ENCODE peak calls at places on chromosomes 6 and 20, in eight cellular contexts. Z is HCT116, W is GM12878, R is endothelial cell of umbilical vein, E is HepG2, S is H1, H is K562, Y is SK-N-MC. M is an unnamed sample.

GRCh38 chr6:63690210-63690609 is 54.6 kb downstream of the PHF3 start:
- DNase-seq in S (no peak), Y (no peak), W (no peak), Z (no peak), H (no peak), E (no peak), R (peak), M (no peak)

GRCh38 chr20:39767352-39767751 is 805.2 kb downstream of the DHX35 start:
- DNase-seq in S (no peak), W (no peak), Z (no peak), H (no peak), Y (no peak), R (no peak), E (no peak), M (no peak)

GRCh38 chr6:122200441-122200840 is 199.0 kb upstream of the HSF2 start:
- DNase-seq in Z (no peak), R (no peak), Y (no peak), H (no peak), E (no peak), S (no peak), W (no peak), M (no peak)

GRCh38 chr6:118985123-118985830 is 50.3 kb upstream of the MCM9 start:
- DNase-seq in Y (no peak), E (no peak), R (no peak), Z (no peak), H (no peak), W (no peak), S (no peak), M (no peak)

GRCh38 chr6:28769626-28770402 is 154.0 kb downstream of the TRIM27 start:
- DNase-seq in W (no peak), S (no peak), R (no peak), H (peak), Y (no peak), Z (no peak), E (no peak), M (peak)

GRCh38 chr6:128357391-128358110 is 162.8 kb downstream of the PTPRK start:
- DNase-seq in R (no peak), Z (no peak), E (no peak), S (no peak), Y (no peak), W (no peak), H (no peak), M (no peak)

GRCh38 chr20:59777321-59777705 is 156.1 kb downstream of the SYCP2 start:
- DNase-seq in H (no peak), W (no peak), S (no peak), R (no peak), Z (no peak), Y (no peak), E (no peak), M (no peak)

GRCh38 chr6:31617010-31617409 is 2.0 kb downstream of the AIF1 start:
- DNase-seq in H (no peak), E (no peak), Y (no peak), Z (no peak), W (no peak), S (no peak), R (no peak), M (no peak)

GRCh38 chr6:123062645-123063044 is 66.6 kb downstream of the CLVS2 start:
- DNase-seq in R (no peak), E (no peak), S (no peak), W (no peak), Y (no peak), H (no peak), Z (no peak), M (peak)

GRCh38 chr20:24736131-24736843 is 212.8 kb upstream of the CST7 start:
- DNase-seq in E (no peak), H (no peak), R (no peak), Z (no peak), S (no peak), W (no peak), Y (no peak), M (no peak)

GRCh38 chr6:151288711-151289398 is 49.1 kb downstream of the AKAP12 start:
- DNase-seq in H (no peak), Z (no peak), E (no peak), Y (no peak), W (no peak), S (no peak), R (no peak), M (no peak)

GRCh38 chr6:23584134-23584763 is 541.8 kb upstream of the NRSN1 start:
- DNase-seq in Z (no peak), Y (peak), E (peak), H (no peak), R (no peak), S (no peak), W (no peak), M (no peak)

GRCh38 chr6:54264581-54265272 is 43.5 kb upstream of the TINAG start:
- DNase-seq in Z (no peak), Y (no peak), R (peak), E (no peak), H (no peak), W (no peak), S (no peak), M (no peak)

GRCh38 chr6:36380166-36380565 is 7.3 kb downstream of the ETV7 start:
- DNase-seq in E (no peak), S (no peak), R (no peak), Y (no peak), Z (no peak), H (no peak), W (no peak), M (no peak)

GRCh38 chr6:167573461-167574215 is 248.8 kb downstream of the TTLL2 start:
- DNase-seq in H (no peak), W (no peak), Z (no peak), S (no peak), R (no peak), E (no peak), Y (no peak), M (no peak)

GRCh38 chr6:123117145-123117908 is 121.3 kb downstream of the CLVS2 start:
- DNase-seq in Z (no peak), E (no peak), S (no peak), Y (no peak), W (no peak), H (no peak), R (no peak), M (no peak)

DNA sequence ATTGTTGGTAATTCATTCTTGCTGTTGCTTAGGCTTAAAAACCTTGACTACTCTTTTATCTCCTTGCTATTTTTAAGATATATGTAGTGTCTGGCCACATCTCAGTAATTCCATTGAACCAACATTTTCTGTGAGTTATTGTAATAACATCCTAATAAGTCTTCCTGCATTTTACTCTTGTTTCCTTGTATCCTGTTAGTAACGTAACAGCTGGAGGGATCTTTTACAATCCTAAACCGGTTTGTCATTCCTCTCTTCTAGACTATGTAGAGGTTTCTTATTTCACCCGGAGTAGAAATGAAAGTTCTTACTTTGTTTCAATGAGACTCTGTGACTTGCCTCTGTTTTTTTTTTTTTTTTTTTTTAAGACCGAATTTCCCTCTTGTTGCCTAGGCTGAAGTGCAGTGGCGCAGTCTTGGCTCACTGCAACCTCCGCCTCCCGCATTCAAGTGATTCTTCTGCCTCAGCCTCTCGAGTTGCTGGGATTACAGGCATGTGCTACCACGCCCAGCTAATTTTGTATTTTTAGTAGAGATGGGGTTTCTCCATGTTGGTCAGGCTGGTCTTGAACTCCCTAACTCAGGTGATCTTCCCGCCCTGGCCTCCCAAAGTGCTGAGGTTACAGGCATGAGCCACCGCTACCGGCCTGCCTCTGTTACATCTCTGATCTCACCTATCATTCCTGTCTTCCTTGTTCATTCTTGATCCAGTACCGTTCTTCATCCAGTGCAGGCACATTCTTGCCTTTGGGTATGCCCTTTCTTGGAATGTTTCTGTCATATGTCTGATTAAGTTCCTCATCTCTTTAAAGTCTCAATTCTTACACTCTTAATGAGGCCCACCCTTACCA is 44.7 kb downstream of the NCOA3 start:
- DNase-seq in R (peak), Y (no peak), S (no peak), H (no peak), Z (no peak), E (no peak), W (no peak), M (peak)
- H3K4me3 ChIP-seq in R (no peak), Y (no peak), S (no peak), H (no peak), Z (no peak), E (no peak), W (no peak), M (no peak)

DNA sequence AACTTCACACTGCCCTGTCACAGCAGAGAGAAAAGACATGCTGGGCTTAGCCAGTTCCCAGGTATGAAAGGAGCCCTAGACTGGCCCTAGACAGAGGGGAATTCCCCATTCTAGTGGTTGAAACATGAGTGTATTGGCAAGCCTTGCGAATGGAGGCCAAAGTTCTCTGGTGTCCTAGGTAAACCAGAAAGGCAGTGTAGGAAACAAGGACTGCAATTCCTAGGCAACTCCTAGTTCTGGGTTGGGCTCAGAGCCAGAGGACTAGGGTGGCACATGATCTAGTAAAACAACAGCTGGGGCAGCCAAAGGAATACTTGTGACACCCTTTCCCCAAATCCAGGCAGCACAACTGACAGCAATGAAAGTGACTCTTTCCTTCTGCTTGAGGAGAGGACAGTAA is 265.0 kb upstream of the EPHA7 start:
- DNase-seq in R (no peak), H (no peak), Y (no peak), E (no peak), W (no peak), Z (no peak), S (no peak), M (no peak)
- TF ChIP-seq EZH2 in R (no peak), H (no peak), Y (no peak), E (no peak), W (no peak), Z (no peak), S (no peak), M (no peak)

DNA sequence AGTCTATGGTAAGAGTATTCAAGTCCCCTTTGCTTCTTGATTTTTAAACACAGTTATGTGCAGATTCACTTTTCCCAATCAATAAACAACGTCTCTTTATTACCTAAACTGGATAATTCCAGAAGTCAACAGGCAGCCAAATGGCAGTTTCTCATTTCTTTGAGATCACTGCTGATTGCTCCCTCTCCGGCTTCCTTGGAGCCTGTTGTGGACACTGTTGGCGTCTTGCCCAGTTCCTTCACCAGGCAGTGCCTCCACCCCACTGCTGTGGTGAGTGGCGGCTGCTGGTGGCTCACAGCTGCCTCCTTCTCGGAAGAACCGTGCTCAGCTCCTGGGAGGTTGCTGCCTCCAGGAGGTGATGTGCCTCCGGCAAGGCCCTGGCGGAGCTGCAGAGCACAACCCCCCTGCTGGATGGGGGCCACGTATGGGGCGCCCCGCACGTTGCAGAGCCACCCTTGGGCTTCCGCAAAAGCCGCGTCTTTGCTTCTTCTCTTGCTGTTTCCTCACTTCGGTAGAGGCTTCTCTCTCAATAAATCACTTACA is 105.1 kb upstream of the CNKSR3 start:
- DNase-seq in W (no peak), E (peak), Z (peak), H (peak), R (peak), S (no peak), Y (peak), M (peak)
- TF ChIP-seq POLR2AphosphoS5 in W (no peak), E (no peak), Z (peak), H (peak), R (no peak), S (no peak), Y (no peak), M (no peak)

GRCh38 chr6:96816182-96816888 is 20.9 kb downstream of the GPR63 start:
- DNase-seq in E (no peak), R (no peak), S (no peak), Y (no peak), W (no peak), H (no peak), Z (no peak), M (peak)
- H3K4me3 ChIP-seq in E (no peak), R (no peak), S (no peak), Y (peak), W (no peak), H (no peak), Z (no peak), M (peak)